ENCODE peak calls at places on chromosomes 5 and 9, in nine cellular contexts. I is EL; Q is NCI-H2029; G is GM12865; U is cardiac fibroblast; H is stimulated activated CD4-positive, alpha-beta T cell treated with anti-CD3 and anti-CD28 coated beads, Interleukin-15, amount 100 ng/mL, for 24 hours; D is Caki2; M is adrenal gland; B is T-helper 2 cell. P is an unnamed sample.

GRCh38 chr5:67725591-67725990 is 490.0 kb upstream of the PIK3R1 start:
- DNase-seq in I (no peak), Q (no peak), G (no peak), U (peak), H (no peak), D (no peak), M (no peak), B (no peak), P (no peak)

GRCh38 chr5:40383719-40384651 is 295.7 kb upstream of the PTGER4 start:
- DNase-seq in I (peak), Q (no peak), G (peak), U (peak), H (peak), D (peak), M (no peak), B (no peak), P (peak)

GRCh38 chr5:57844410-57844809 is 361.8 kb upstream of the ACTBL2 start:
- DNase-seq in I (no peak), Q (no peak), G (no peak), U (no peak), H (no peak), D (no peak), M (peak), B (no peak), P (no peak)

GRCh38 chr9:134869554-134870310 is 10.9 kb upstream of the FCN2 start:
- DNase-seq in I (no peak), Q (no peak), G (no peak), U (no peak), H (no peak), D (no peak), M (peak), B (no peak), P (no peak)

GRCh38 chr5:151295138-151295537 is 8.4 kb downstream of the SLC36A3 start:
- DNase-seq in I (peak), Q (no peak), G (no peak), U (peak), H (no peak), D (no peak), M (no peak), B (no peak), P (no peak)

GRCh38 chr9:137973829-137974416 is 96.3 kb downstream of the CACNA1B start:
- DNase-seq in I (no peak), Q (no peak), G (no peak), U (no peak), H (no peak), D (no peak), M (no peak), B (no peak), P (no peak)

GRCh38 chr5:91706785-91707520 is 323.8 kb upstream of the ARRDC3 start:
- DNase-seq in I (peak), Q (no peak), G (no peak), U (peak), H (no peak), D (no peak), M (no peak), B (no peak), P (no peak)

GRCh38 chr9:17294822-17295624 is 160.2 kb downstream of the CNTLN start:
- DNase-seq in I (no peak), Q (no peak), G (no peak), U (no peak), H (no peak), D (no peak), M (no peak), B (no peak), P (no peak)

GRCh38 chr5:32163785-32164184 is 10.3 kb downstream of the GOLPH3 start:
- DNase-seq in I (no peak), Q (no peak), G (no peak), U (no peak), H (no peak), D (no peak), M (no peak), B (no peak), P (no peak)